ENCODE peak calls at places on chromosomes 7 and 10, in seven cellular contexts. A is astrocyte of the cerebellum; N is upper lobe of left lung; W is astrocyte of the spinal cord; H is lung; C is CD4-positive, alpha-beta T cell; D is coronary artery. L is an unnamed sample.

GRCh38 chr7:151100921-151101320 is 14.6 kb downstream of the AGAP3 start:
- DNase-seq in D (no peak), W (no peak), H (no peak), N (no peak), C (no peak), A (no peak), L (no peak)

GRCh38 chr7:22123139-22123538 is 177.4 kb upstream of the CDCA7L start:
- DNase-seq in H (no peak), A (no peak), N (no peak), W (no peak), C (no peak), D (no peak), L (no peak)

GRCh38 chr10:128059266-128059850 is 66.9 kb downstream of the MKI67 start:
- DNase-seq in D (peak; percentile 72), N (no peak), C (no peak), A (no peak), H (no peak), W (no peak), L (no peak)

GRCh38 chr7:30974605-30975256 is 11.0 kb downstream of the GHRHR start:
- DNase-seq in W (peak; percentile 12), H (peak; percentile 75), D (peak; percentile 73), C (no peak), N (peak; percentile 79), A (no peak), L (peak; percentile 56)

GRCh38 chr7:17697128-17697881 is 243.0 kb downstream of the SNX13 start:
- DNase-seq in W (no peak), N (no peak), A (no peak), D (no peak), H (no peak), C (no peak), L (no peak)

GRCh38 chr7:8480466-8480865 is 47.1 kb downstream of the NXPH1 start:
- DNase-seq in A (no peak), D (no peak), H (no peak), C (no peak), W (peak; percentile 30), N (no peak), L (no peak)

GRCh38 chr10:131889755-131890154 is 11.1 kb upstream of the PPP2R2D start:
- DNase-seq in D (no peak), C (no peak), N (no peak), A (no peak), W (no peak), H (no peak), L (no peak)

GRCh38 chr10:59678884-59679301 is 30.8 kb downstream of the SLC16A9 start:
- DNase-seq in D (no peak), N (peak; percentile 34), W (no peak), C (no peak), A (no peak), H (no peak), L (no peak)

GRCh38 chr10:88676283-88677060 is 12.2 kb downstream of the LIPF start:
- DNase-seq in C (no peak), A (no peak), W (no peak), D (no peak), N (no peak), H (no peak), L (no peak)

GRCh38 chr7:139152149-139152548 is 42.6 kb upstream of the ZC3HAV1 start:
- DNase-seq in W (no peak), D (no peak), N (no peak), H (no peak), C (no peak), A (no peak), L (no peak)

GRCh38 chr7:40749877-40750276 is 615.1 kb downstream of the SUGCT start:
- DNase-seq in N (no peak), A (no peak), C (no peak), D (no peak), H (no peak), W (peak; percentile 52), L (no peak)

GRCh38 chr7:105521027-105521730 is 892 bp downstream of the PUS7 start:
- DNase-seq in H (peak; percentile 57), N (peak; percentile 70), D (peak; percentile 88), W (peak; percentile 51), A (no peak), C (peak; percentile 28), L (peak; percentile 33)

GRCh38 chr10:66928000-66928770 is 2.3 kb downstream of the LRRTM3 start:
- DNase-seq in H (no peak), W (no peak), N (no peak), C (no peak), A (no peak), D (no peak), L (no peak)

GRCh38 chr7:10704653-10705052 is 269.0 kb upstream of the PHF14 start:
- DNase-seq in C (no peak), H (no peak), A (no peak), N (no peak), D (no peak), W (no peak), L (no peak)

DNA sequence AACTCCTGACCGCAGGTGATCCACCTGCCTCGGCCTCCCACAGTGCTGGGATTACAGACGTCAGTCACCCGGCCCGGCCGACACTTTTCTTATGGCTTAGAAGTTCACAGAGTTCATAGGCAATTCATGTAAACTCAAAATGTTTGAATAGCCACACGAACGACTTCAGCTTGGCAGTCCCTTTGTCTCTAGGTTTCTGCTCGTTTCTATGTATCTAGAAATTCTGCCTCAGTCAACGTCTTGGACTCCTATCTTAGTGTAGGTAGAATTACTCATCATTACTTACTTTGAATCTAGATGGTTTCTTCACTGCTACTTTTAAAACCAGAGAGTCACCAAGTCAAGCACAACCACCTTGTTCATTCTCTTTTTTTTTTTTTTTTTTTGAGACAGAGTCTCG is 23.7 kb downstream of the ARL4A start:
- DNase-seq in N (no peak), W (no peak), C (no peak), H (no peak), A (no peak), D (no peak), L (no peak)
- TF ChIP-seq CTCF in N (no peak), W (no peak), C (no peak), H (no peak), A (no peak), D (no peak), L (no peak)

GRCh38 chr10:37747081-37747480 is 110.3 kb downstream of the ZNF248 start:
- DNase-seq in W (no peak), H (no peak), C (no peak), A (no peak), D (no peak), N (no peak), L (no peak)
- TF ChIP-seq CTCF in W (no peak), H (no peak), C (no peak), A (no peak), D (no peak), N (no peak), L (no peak)

GRCh38 chr7:32942783-32943653 is 14.2 kb upstream of the FKBP9 start:
- DNase-seq in W (peak; percentile 78), N (peak; percentile 87), C (peak; percentile 58), H (peak; percentile 75), D (peak; percentile 86), A (no peak), L (peak; percentile 70)
- TF ChIP-seq CTCF in W (peak; percentile 57), N (peak; percentile 90), C (peak; percentile 69), H (peak; percentile 51), D (peak; percentile 47), A (peak; percentile 51), L (peak; percentile 61)

GRCh38 chr10:47438857-47439474 is 44.9 kb downstream of the ANXA8 start:
- DNase-seq in A (peak; percentile 54), H (no peak), W (peak; percentile 74), C (no peak), D (no peak), N (no peak), L (no peak)
- TF ChIP-seq CTCF in A (peak; percentile 81), H (no peak), W (peak; percentile 82), C (no peak), D (no peak), N (peak; percentile 27), L (peak; percentile 62)

L was measured in progenitor cell of endocrine pancreas.